ENCODE peak calls at places on chromosomes 1 and 21, in seven cellular contexts. R, T, U, Z, H, S and W are unnamed samples.

GRCh38 chr1:15848143-15848928 is 829 bp downstream of the SPEN start:
- DNase-seq in R (peak), T (no peak), H (peak), S (peak), U (peak), Z (peak), W (no peak)

GRCh38 chr1:24702511-24703293 is 42.5 kb upstream of the CLIC4 start:
- DNase-seq in S (no peak), T (no peak), R (no peak), H (peak), Z (peak), U (peak), W (no peak)

GRCh38 chr1:116811321-116811720 is 57.1 kb downstream of the CD2 start:
- DNase-seq in S (no peak), U (no peak), H (no peak), Z (no peak), T (no peak), R (no peak), W (no peak)

GRCh38 chr1:183652547-183653467 is at the start of gene APOBEC4:
- DNase-seq in T (no peak), U (no peak), S (no peak), Z (no peak), R (no peak), H (no peak), W (no peak)

GRCh38 chr1:23544444-23545389 is 13.7 kb upstream of the E2F2 start:
- DNase-seq in Z (peak), R (no peak), U (peak), H (peak), S (peak), T (peak), W (peak)

GRCh38 chr1:227901906-227902640 is 45.7 kb downstream of the WNT9A start:
- DNase-seq in S (peak), U (peak), H (peak), T (no peak), R (no peak), Z (no peak), W (no peak)

GRCh38 chr1:46735708-46736324 is 16.9 kb upstream of the EFCAB14 start:
- DNase-seq in H (no peak), R (no peak), Z (peak), U (peak), S (no peak), T (peak), W (peak)

GRCh38 chr1:56404066-56404465 is 175.3 kb downstream of the PLPP3 start:
- DNase-seq in R (no peak), H (no peak), U (peak), T (no peak), S (no peak), Z (peak), W (no peak)

GRCh38 chr1:43554444-43554992 is 23.8 kb downstream of the PTPRF start:
- DNase-seq in S (no peak), R (no peak), Z (peak), T (no peak), H (no peak), U (peak), W (peak)

GRCh38 chr1:32954183-32954582 is 10.4 kb downstream of the RNF19B start:
- DNase-seq in S (no peak), H (no peak), R (no peak), U (peak), Z (no peak), T (no peak), W (no peak)

GRCh38 chr1:145977486-145978476 is 13.3 kb downstream of the POLR3GL start:
- DNase-seq in H (no peak), T (peak), R (peak), U (peak), Z (peak), S (peak), W (peak)

GRCh38 chr1:175580351-175580750 is 163.0 kb downstream of the TNR start:
- DNase-seq in R (no peak), Z (no peak), T (no peak), U (no peak), H (no peak), S (no peak), W (no peak)

GRCh38 chr1:109896681-109897080 is 14.0 kb upstream of the CSF1 start:
- DNase-seq in H (no peak), Z (no peak), T (no peak), R (no peak), U (no peak), S (no peak), W (no peak)

GRCh38 chr1:23643668-23644554 is 47.7 kb upstream of the RPL11 start:
- DNase-seq in T (no peak), S (no peak), R (no peak), H (no peak), Z (no peak), U (no peak), W (no peak)

GRCh38 chr1:29754608-29755375 is 518.5 kb downstream of the PTPRU start:
- DNase-seq in T (no peak), Z (no peak), U (no peak), H (no peak), S (no peak), R (no peak), W (no peak)

GRCh38 chr1:155871390-155871789 is 12.0 kb downstream of the SYT11 start:
- DNase-seq in U (no peak), T (no peak), R (no peak), S (no peak), H (peak), Z (peak), W (no peak)

GRCh38 chr21:25897383-25897782 is 162.6 kb downstream of the GABPA start:
- DNase-seq in U (no peak), R (no peak), S (no peak), T (no peak), Z (no peak), H (no peak), W (no peak)

GRCh38 chr1:201312298-201312697 is 29.0 kb downstream of the PKP1 start:
- DNase-seq in T (no peak), R (no peak), Z (no peak), U (no peak), S (no peak), H (no peak), W (no peak)

GRCh38 chr1:196393742-196394141 is 214.5 kb downstream of the KCNT2 start:
- DNase-seq in T (no peak), S (no peak), R (no peak), U (peak), Z (peak), H (no peak), W (no peak)

GRCh38 chr1:28136636-28137613 is 39.6 kb downstream of the PTAFR start:
- DNase-seq in U (no peak), T (no peak), Z (peak), H (no peak), S (no peak), R (no peak), W (no peak)

GRCh38 chr1:179178965-179179364 is 50.5 kb downstream of the ABL2 start:
- DNase-seq in H (no peak), S (no peak), R (no peak), U (peak), Z (peak), T (no peak), W (no peak)

GRCh38 chr1:3339856-3340255 is 114.6 kb upstream of the ARHGEF16 start:
- DNase-seq in U (no peak), R (no peak), H (no peak), T (no peak), Z (no peak), S (no peak), W (no peak)

GRCh38 chr1:52601519-52601918 is 652 bp upstream of the GPX7 start:
- DNase-seq in R (no peak), H (no peak), T (peak), S (no peak), Z (no peak), U (no peak), W (peak)

GRCh38 chr1:40769815-40770214 is 13.8 kb upstream of the KCNQ4 start:
- DNase-seq in R (no peak), Z (no peak), U (no peak), H (no peak), T (no peak), S (no peak), W (no peak)

GRCh38 chr1:39048745-39049370 is 22.7 kb downstream of the NDUFS5 start:
- DNase-seq in T (no peak), R (no peak), H (no peak), S (peak), Z (peak), U (no peak), W (no peak)
- TF ChIP-seq CTCF in T (no peak), R (no peak), H (no peak), S (no peak), Z (no peak), U (no peak), W (no peak)

GRCh38 chr1:17480846-17481245 is 41.4 kb upstream of the RCC2 start:
- DNase-seq in S (no peak), Z (no peak), T (no peak), R (no peak), U (no peak), H (peak), W (no peak)

GRCh38 chr1:17488977-17489739 is 49.7 kb upstream of the RCC2 start:
- DNase-seq in R (no peak), T (no peak), H (peak), Z (peak), U (peak), S (no peak), W (no peak)

GRCh38 chr1:17486242-17486641 is 46.8 kb upstream of the RCC2 start:
- DNase-seq in H (peak), S (no peak), T (no peak), U (no peak), Z (no peak), R (no peak), W (no peak)

DNA sequence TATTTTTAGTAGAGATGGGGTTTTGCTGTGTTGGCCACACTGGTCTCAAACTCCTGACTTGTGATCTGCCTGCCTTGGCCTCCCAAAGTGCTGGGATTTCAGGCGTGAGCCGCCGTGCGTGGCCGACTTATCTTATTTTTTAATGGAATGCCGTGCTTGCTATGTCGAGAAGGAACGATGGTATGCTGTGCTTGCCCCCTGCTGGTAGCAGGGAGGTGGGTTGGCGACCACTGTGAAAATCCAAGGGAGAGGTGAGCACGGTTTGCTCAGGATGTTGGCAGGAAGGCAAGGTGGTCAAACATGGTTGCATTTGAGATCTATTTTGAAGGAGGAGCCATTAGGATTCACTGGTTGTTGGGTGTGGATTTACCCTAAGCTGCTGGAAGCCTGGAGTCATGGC is 45.8 kb upstream of the RCC2 start:
- DNase-seq in R (no peak), U (no peak), Z (peak), H (no peak), T (no peak), S (no peak), W (no peak)
- TF ChIP-seq CTCF in R (peak), U (no peak), Z (peak), H (peak), T (peak), S (peak), W (no peak)

GRCh38 chr1:6378096-6378746 is 15.3 kb downstream of the ACOT7 start:
- DNase-seq in T (no peak), R (no peak), U (no peak), Z (no peak), S (no peak), H (peak), W (no peak)
- TF ChIP-seq CTCF in T (peak), R (no peak), U (no peak), Z (no peak), S (no peak), H (no peak), W (no peak)

GRCh38 chr1:10208537-10208936 is 1.8 kb upstream of the KIF1B start:
- DNase-seq in R (no peak), H (no peak), T (no peak), S (no peak), Z (no peak), U (no peak), W (no peak)

GRCh38 chr1:10209590-10209904 is 823 bp upstream of the KIF1B start:
- DNase-seq in Z (no peak), S (no peak), T (peak), R (no peak), U (no peak), H (no peak), W (no peak)

GRCh38 chr1:10211805-10212405 is 1.5 kb downstream of the KIF1B start:
- DNase-seq in T (no peak), Z (no peak), H (no peak), S (no peak), R (no peak), U (no peak), W (no peak)

GRCh38 chr1:10210841-10211804 is 753 bp downstream of the KIF1B start:
- DNase-seq in T (peak), H (peak), U (peak), Z (peak), R (no peak), S (peak), W (peak)

DNA sequence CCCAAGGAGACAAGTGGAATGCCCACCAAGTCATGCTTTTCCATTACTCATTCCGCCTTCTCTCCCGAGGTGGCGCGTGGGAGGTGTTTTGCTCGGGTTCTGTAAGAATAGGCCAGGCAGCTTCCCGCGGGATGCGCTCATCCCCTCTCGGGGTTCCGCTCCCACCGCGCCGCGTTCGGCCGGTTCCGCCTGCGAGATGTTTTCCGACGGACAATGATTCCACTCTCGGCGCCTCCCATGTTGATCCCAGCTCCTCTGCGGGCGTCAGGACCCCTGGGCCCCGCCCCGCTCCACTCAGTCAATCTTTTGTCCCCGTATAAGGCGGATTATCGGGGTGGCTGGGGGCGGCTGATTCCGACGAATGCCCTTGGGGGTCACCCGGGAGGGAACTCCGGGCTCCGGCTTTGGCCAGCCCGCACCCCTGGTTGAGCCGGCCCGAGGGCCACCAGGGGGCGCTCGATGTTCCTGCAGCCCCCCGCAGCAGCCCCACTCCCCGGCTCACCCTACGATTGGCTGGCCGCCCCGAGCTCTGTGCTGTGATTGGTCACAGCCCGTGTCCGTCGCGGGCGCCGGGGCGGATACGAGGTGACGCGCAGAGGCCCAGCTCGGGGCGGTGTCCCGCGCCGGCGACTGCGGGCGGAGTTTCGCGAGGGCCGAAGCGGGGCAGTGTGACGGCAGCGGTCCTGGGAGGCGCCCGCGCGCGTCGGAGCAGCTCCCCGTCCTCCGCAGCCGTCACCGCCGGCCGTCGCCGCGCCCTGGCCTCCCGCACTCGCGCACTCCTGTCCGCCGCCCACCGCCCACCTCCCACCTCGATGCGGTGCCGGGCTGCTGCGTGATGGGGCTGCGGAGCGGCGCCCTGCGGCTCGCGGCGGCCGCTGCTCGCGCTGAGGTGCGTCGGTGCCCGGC is at the start of gene KIF1B:
- DNase-seq in T (peak), R (peak), Z (peak), S (peak), H (peak), U (peak), W (peak)
- TF ChIP-seq CTCF in T (peak), R (peak), Z (peak), S (peak), H (peak), U (peak), W (peak)

DNA sequence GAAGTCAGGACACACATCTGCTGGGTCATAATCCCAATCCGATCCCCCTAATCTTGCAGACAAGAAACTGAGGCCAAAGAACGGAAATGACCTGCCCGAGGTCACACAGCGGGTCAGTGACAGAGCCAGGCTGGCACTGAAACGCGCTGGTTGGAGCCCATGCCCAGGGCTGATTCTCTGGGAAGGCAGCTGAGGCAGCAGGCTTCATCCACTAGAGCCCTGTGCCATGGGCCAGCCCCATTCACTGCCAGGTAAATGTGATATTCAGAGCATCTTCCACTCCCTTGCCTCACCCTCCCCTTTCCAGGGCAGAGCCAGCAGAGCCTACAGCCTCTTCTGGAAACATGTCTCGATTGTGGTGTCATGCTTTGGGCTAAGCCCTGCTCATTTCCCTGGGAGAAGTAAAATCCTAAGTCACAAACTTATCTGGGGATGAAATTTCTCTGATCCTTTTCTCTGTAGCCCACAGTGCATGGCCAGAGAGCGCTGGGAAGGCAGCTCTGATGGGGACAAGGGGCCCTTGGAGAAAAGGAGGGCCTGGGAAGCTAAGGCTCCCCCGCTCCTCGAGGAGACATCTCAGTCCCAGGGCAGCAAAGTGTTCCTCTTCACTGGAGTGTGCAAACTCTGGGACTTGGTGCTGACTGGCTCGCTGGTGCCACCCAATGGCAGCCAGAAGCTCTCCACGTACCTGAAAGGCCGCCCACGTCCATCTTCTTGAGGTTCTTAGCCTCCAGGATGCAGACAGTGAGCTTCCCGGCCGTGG is 110.4 kb downstream of the SYT2 start:
- DNase-seq in U (peak), H (peak), S (peak), R (peak), Z (peak), T (peak), W (peak)
- TF ChIP-seq CTCF in U (peak), H (peak), S (peak), R (peak), Z (peak), T (peak), W (peak)

GRCh38 chr1:152479792-152480595 is 30.6 kb upstream of the LCE5A start:
- DNase-seq in H (no peak), S (peak), R (no peak), Z (peak), U (no peak), T (peak), W (peak)
- TF ChIP-seq CTCF in H (peak), S (peak), R (peak), Z (peak), U (no peak), T (peak), W (peak)